ENCODE peak calls at places on chromosomes 5 and 9, in ten cellular contexts. O is Calu3; J is RPMI8226; V is NCI-H1105 treated with DMSO at 0.1 percent for 48 hours; A is stimulated activated CD8-positive, alpha-beta memory T cell treated with anti-CD3 and anti-CD28 coated beads, Interleukin-15, amount 100 ng/mL, for 24 hours; B is GM20000; U is NCI-H524; N is central memory CD4-positive, alpha-beta T cell; Y is HEK293T; D is AG08396. G is an unnamed sample.
A peak's percentile ranks its signal among the peaks of the same experiment; 100 is the strongest.

GRCh38 chr9:37198034-37198718 is 77.8 kb downstream of the ZCCHC7 start:
- DNase-seq in B (no peak), Y (no peak), O (no peak), N (no peak), D (no peak), J (no peak), A (no peak), U (no peak), V (no peak), G (no peak)

GRCh38 chr9:114385412-114386181 is 2.2 kb downstream of the AKNA start:
- DNase-seq in A (no peak), D (peak; percentile 76), Y (no peak), N (peak; percentile 95), B (peak; percentile 86), U (no peak), O (no peak), J (no peak), V (no peak), G (no peak)

GRCh38 chr9:96398582-96399334 is 15.2 kb upstream of the SLC35D2 start:
- DNase-seq in A (no peak), D (no peak), B (peak; percentile 41), Y (no peak), V (no peak), J (no peak), N (no peak), U (no peak), O (no peak), G (no peak)

GRCh38 chr5:150734579-150735384 is 24.0 kb downstream of the DCTN4 start:
- DNase-seq in U (no peak), Y (no peak), J (no peak), V (no peak), D (no peak), N (no peak), B (peak; percentile 49), O (no peak), A (no peak), G (peak; percentile 30)

GRCh38 chr9:37676411-37676830 is 25.7 kb downstream of the FRMPD1 start:
- DNase-seq in D (no peak), V (peak; percentile 97), N (no peak), O (no peak), J (peak; percentile 56), B (no peak), A (no peak), U (peak; percentile 94), Y (no peak), G (no peak)

GRCh38 chr5:180336234-180337020 is 16.7 kb downstream of the GFPT2 start:
- DNase-seq in U (no peak), J (no peak), O (no peak), N (no peak), D (no peak), A (no peak), B (no peak), Y (no peak), V (no peak), G (no peak)

GRCh38 chr9:686381-686813 is 155.1 kb upstream of the DMRT1 start:
- DNase-seq in B (no peak), U (no peak), N (no peak), Y (no peak), J (no peak), A (no peak), D (no peak), V (no peak), O (no peak), G (no peak)

GRCh38 chr5:61168951-61169350 is 6.7 kb upstream of the SMIM15 start:
- DNase-seq in J (no peak), N (no peak), U (no peak), B (no peak), D (no peak), A (no peak), O (no peak), Y (no peak), V (no peak), G (no peak)

GRCh38 chr9:70222354-70222753 is 36.4 kb upstream of the SMC5 start:
- DNase-seq in D (no peak), V (no peak), U (no peak), J (no peak), O (no peak), A (no peak), B (no peak), N (no peak), Y (no peak), G (no peak)

GRCh38 chr9:132673355-132673754 is 3.1 kb downstream of the GTF3C4 start:
- DNase-seq in A (no peak), U (peak; percentile 17), J (peak; percentile 30), N (peak; percentile 9), V (no peak), Y (peak; percentile 38), D (peak; percentile 45), O (peak; percentile 8), B (peak; percentile 14), G (peak; percentile 74)

GRCh38 chr5:150113047-150113744 is 26.8 kb upstream of the CSF1R start:
- DNase-seq in U (no peak), A (no peak), O (no peak), Y (no peak), D (no peak), J (no peak), N (no peak), B (no peak), V (no peak), G (no peak)